ENCODE peak calls at places on chromosome 19, in six cellular contexts. B is tibial artery, Z is AG09309, S is breast epithelium, J is OCI-LY7, W is lower lobe of right lung. P is an unnamed sample.

GRCh38 chr19:55703790-55704215 is 28.8 kb downstream of the EPN1 start:
- DNase-seq in S (no peak), W (no peak), J (peak), Z (no peak), B (no peak), P (peak)

GRCh38 chr19:55118401-55118991 is 1.1 kb upstream of the PPP1R12C start:
- DNase-seq in B (peak), S (no peak), W (peak), Z (no peak), J (no peak), P (peak)

GRCh38 chr19:55258476-55258827 is 365 bp downstream of the PPP6R1 start:
- DNase-seq in J (no peak), Z (no peak), W (peak), S (no peak), B (no peak), P (no peak)

GRCh38 chr19:40716031-40716654 is 543 bp downstream of the COQ8B start:
- DNase-seq in S (peak), W (no peak), J (peak), B (peak), Z (no peak), P (peak)

GRCh38 chr19:7415163-7415856 is 66.6 kb downstream of the ARHGEF18 start:
- DNase-seq in B (no peak), S (peak), J (no peak), W (peak), Z (no peak), P (peak)

GRCh38 chr19:32219392-32219791 is 126.0 kb upstream of the ZNF507 start:
- DNase-seq in S (no peak), Z (no peak), W (no peak), B (no peak), J (no peak), P (no peak)

GRCh38 chr19:32317045-32317444 is 28.4 kb upstream of the ZNF507 start:
- DNase-seq in J (no peak), B (no peak), W (no peak), Z (no peak), S (no peak), P (no peak)

GRCh38 chr19:7349961-7350711 is 1.4 kb downstream of the ARHGEF18 start:
- DNase-seq in Z (no peak), B (no peak), S (no peak), W (no peak), J (peak), P (no peak)

DNA sequence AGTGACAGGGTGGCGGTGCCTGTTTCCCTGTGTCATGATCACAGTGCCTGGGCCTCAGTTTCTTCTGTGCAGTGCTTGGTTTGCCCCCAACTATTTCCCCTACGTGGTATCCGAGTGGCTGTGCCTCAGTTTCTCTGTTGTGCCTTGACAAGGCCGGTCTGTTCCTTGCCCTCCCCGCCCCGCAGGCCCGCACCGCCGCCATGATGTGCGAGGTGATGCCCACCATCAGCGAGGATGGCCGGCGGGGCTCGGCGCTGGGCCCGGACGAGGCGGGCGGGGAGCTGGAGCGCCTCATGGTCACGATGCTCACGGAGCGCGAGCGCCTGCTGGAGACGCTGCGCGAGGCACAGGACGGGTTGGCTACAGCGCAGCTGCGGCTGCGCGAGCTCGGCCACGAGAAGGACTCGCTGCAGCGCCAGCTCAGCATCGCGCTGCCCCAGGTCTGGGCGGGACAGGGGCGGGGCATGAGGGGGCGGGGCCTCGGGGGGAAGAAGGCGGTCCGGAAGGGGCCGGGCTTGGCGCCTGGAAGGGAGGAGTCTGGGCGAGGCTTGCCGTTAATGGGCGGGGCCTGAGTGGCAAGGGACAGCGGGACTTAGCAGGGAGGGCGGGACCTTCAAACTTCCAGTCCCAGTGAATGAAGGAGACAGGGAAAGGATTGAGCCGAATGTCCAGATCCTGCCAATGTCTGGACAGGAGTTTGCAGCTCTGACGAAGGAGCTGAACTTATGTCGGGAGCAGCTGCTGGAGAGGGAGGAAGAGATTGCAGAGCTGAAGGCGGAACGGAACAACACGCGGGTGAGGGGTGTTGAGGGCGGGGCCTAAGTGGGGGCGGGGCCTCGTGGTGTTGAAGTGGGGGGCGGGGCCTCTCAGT is 8.6 kb downstream of the PPFIA3 start:
- DNase-seq in Z (peak), J (peak), W (peak), B (peak), S (peak), P (peak)
- TF ChIP-seq CTCF in Z (no peak), J (no peak), W (peak), B (peak), S (peak), P (no peak)

DNA sequence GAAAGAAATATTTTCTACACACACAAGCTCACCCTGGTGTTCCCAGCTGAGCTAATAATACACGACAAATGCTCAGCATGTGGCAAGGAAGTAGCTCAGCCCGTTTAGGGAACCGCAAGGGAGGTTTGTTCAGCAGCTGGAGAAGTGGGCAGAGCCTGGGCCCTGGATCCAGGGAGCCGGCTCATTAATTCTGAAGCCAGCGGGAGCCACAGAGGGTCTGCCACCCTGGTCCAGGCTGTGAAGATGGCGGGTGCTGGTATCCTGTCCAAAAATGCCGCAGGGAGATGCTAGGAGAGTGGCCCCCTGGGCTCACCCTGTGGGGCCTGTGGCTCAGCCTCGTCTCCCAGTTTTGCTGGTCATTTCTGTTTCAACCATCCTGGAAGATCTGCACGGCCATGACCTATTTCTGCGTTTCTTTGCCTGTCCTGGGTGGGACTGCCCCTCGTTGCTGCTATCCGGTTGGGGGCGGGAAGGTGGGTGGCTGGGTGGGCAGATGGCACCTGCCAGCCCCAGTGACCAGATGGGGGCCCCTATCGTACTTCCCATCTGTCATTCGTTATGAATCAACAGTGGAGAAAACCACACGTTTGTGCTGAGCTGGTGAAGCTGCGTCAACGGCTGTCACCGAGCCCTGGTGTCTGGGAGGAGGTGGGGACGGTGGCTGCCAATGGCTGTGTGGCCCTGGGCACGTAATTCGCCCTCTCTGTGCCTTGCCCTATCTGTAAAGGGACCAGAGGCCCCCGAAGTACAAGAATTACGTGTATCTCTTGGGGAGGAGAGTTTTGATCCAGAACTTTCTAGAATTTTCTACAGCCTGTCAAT is 2.7 kb upstream of the GNA15 start:
- DNase-seq in Z (peak), J (no peak), B (peak), S (no peak), W (no peak), P (peak)
- H3K4me3 ChIP-seq in Z (no peak), J (no peak), B (no peak), S (peak), W (no peak), P (no peak)

GRCh38 chr19:8525401-8525684 is 11.4 kb upstream of the ZNF414 start:
- DNase-seq in Z (no peak), J (no peak), B (no peak), S (no peak), W (no peak), P (no peak)
- TF ChIP-seq CTCF in Z (peak), J (peak), B (no peak), S (no peak), W (peak), P (peak)

GRCh38 chr19:16878181-16878965 is 10.4 kb upstream of the F2RL3 start:
- DNase-seq in B (no peak), J (no peak), Z (no peak), W (no peak), S (no peak), P (no peak)
- H3K4me3 ChIP-seq in B (no peak), J (no peak), Z (no peak), W (no peak), S (no peak), P (no peak)

GRCh38 chr19:52692431-52693008 is 42.3 kb downstream of the ZNF611 start:
- DNase-seq in B (no peak), Z (no peak), J (no peak), S (no peak), W (no peak), P (no peak)

GRCh38 chr19:52691215-52691610 is 43.6 kb downstream of the ZNF611 start:
- DNase-seq in J (no peak), B (peak), S (no peak), Z (no peak), W (no peak), P (no peak)

GRCh38 chr19:52691737-52692136 is 43.1 kb downstream of the ZNF611 start:
- DNase-seq in Z (no peak), S (no peak), W (no peak), B (no peak), J (peak), P (no peak)

GRCh38 chr19:52689804-52690394 is 44.9 kb downstream of the ZNF611 start:
- DNase-seq in S (peak), J (no peak), Z (no peak), B (peak), W (peak), P (no peak)

GRCh38 chr19:52690395-52691214 is 44.2 kb downstream of the ZNF611 start:
- DNase-seq in Z (peak), J (peak), B (peak), S (peak), W (peak), P (peak)
- TF ChIP-seq CTCF in Z (no peak), J (peak), B (peak), S (peak), W (peak), P (no peak)

GRCh38 chr19:3985643-3986259 is 488 bp upstream of the EEF2 start:
- DNase-seq in Z (no peak), B (no peak), S (no peak), J (no peak), W (no peak), P (no peak)
- H3K4me3 ChIP-seq in Z (peak), B (peak), S (peak), J (peak), W (peak), P (peak)